ENCODE peak calls at places on chromosomes 2 and 18, in six cellular contexts. R is left ventricle myocardium inferior, W is sigmoid colon, V is H9, T is upper lobe of right lung, A is IMR-90. L is an unnamed sample.

GRCh38 chr2:172726172-172726735 is 9.4 kb upstream of the RAPGEF4 start:
- DNase-seq in A (peak), R (no peak), T (no peak), V (no peak), W (no peak), L (no peak)

GRCh38 chr2:237497820-237498128 is 10.7 kb downstream of the MLPH start:
- DNase-seq in W (no peak), R (no peak), A (peak), V (no peak), T (peak), L (no peak)

GRCh38 chr2:127659408-127660290 is 13.7 kb downstream of the GPR17 start:
- DNase-seq in R (peak), W (peak), T (peak), V (no peak), A (no peak), L (no peak)

GRCh38 chr18:49904871-49905555 is 91.7 kb upstream of the ACAA2 start:
- DNase-seq in T (no peak), R (no peak), A (no peak), W (no peak), V (no peak), L (no peak)

GRCh38 chr2:111176867-111177266 is 56.2 kb downstream of the BCL2L11 start:
- DNase-seq in T (no peak), A (no peak), V (no peak), R (no peak), W (no peak), L (no peak)

GRCh38 chr2:64259301-64259700 is 115.1 kb upstream of the PELI1 start:
- DNase-seq in V (no peak), A (no peak), R (peak), W (no peak), T (no peak), L (no peak)

GRCh38 chr18:35174093-35174731 is 66.6 kb upstream of the ZNF397 start:
- DNase-seq in V (no peak), A (no peak), T (no peak), W (no peak), R (no peak), L (no peak)

GRCh38 chr2:241564596-241565411 is 6.3 kb downstream of the BOK start:
- DNase-seq in A (no peak), T (peak), R (no peak), V (peak), W (peak), L (peak)

GRCh38 chr2:159614534-159615186 is 1.7 kb downstream of the BAZ2B start:
- DNase-seq in T (no peak), V (no peak), R (no peak), A (peak), W (no peak), L (no peak)
- H3K27ac ChIP-seq in T (peak), V (peak), R (peak), A (peak), W (peak), L (peak)

GRCh38 chr2:109466674-109467575 is 146.8 kb downstream of the SEPTIN10 start:
- DNase-seq in W (peak), A (peak), R (no peak), T (peak), V (no peak), L (peak)
- TF ChIP-seq CTCF in W (no peak), A (no peak), R (no peak), T (no peak), V (no peak), L (no peak)

GRCh38 chr2:102000012-102000411 is 8.3 kb downstream of the IL1R2 start:
- DNase-seq in V (no peak), A (no peak), R (no peak), W (no peak), T (no peak), L (no peak)
- H3K27ac ChIP-seq in V (no peak), A (no peak), R (no peak), W (no peak), T (no peak), L (no peak)

GRCh38 chr2:38522754-38523349 is 79.9 kb downstream of the HNRNPLL start:
- DNase-seq in T (no peak), R (no peak), A (no peak), V (no peak), W (no peak), L (no peak)

GRCh38 chr2:38521835-38522234 is 80.9 kb downstream of the HNRNPLL start:
- DNase-seq in R (no peak), T (no peak), W (no peak), V (no peak), A (no peak), L (no peak)

GRCh38 chr2:38526195-38526594 is 76.5 kb downstream of the HNRNPLL start:
- DNase-seq in T (no peak), R (no peak), A (peak), V (no peak), W (no peak), L (no peak)

GRCh38 chr2:38524580-38524979 is 78.1 kb downstream of the HNRNPLL start:
- DNase-seq in R (no peak), W (no peak), V (no peak), T (no peak), A (no peak), L (no peak)

GRCh38 chr2:38523728-38524437 is 78.8 kb downstream of the HNRNPLL start:
- DNase-seq in A (no peak), W (no peak), V (peak), T (no peak), R (no peak), L (no peak)
- TF ChIP-seq CTCF in A (no peak), W (no peak), V (peak), T (no peak), R (no peak), L (peak)

GRCh38 chr2:72862239-72862988 is 24.8 kb upstream of the SPR start:
- DNase-seq in A (peak), T (peak), V (peak), R (peak), W (peak), L (peak)
- H3K27ac ChIP-seq in A (no peak), T (no peak), V (no peak), R (no peak), W (no peak), L (no peak)

DNA sequence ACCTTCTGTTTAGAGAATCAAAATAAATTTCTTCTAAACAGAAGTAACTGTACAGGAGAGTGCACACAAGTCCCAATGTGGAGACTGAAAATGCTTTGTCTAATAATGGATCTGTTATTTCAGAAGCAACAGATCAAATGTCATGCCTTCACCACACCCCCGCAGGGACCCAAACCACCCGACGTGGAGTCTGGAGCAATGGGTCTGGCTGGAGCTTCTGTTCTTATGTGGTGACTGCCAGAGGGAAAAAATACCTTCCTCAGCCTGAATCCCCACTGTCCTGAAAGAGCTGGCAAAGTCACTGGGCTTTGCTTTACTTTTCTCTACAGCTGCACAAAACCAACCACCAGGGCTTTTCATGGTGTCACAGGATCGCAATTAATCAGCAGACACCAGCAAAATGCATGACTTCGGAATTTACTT is 119.0 kb upstream of the ZFP36L2 start:
- DNase-seq in V (no peak), R (peak), A (no peak), W (no peak), T (no peak), L (no peak)
- TF ChIP-seq CTCF in V (peak), R (peak), A (no peak), W (peak), T (no peak), L (no peak)

GRCh38 chr2:121617042-121617599 is 32.1 kb downstream of the CLASP1 start:
- DNase-seq in T (no peak), V (no peak), W (no peak), A (peak), R (no peak), L (no peak)
- H3K27ac ChIP-seq in T (no peak), V (no peak), W (no peak), A (no peak), R (peak), L (no peak)

GRCh38 chr2:71156531-71156930 is 26.1 kb downstream of the MPHOSPH10 start:
- DNase-seq in T (no peak), A (peak), R (no peak), W (peak), V (no peak), L (no peak)

GRCh38 chr2:71154279-71154678 is 23.8 kb downstream of the MPHOSPH10 start:
- DNase-seq in R (no peak), T (no peak), V (no peak), W (no peak), A (no peak), L (no peak)

GRCh38 chr2:71155846-71156245 is 25.4 kb downstream of the MPHOSPH10 start:
- DNase-seq in A (no peak), T (no peak), W (no peak), V (no peak), R (no peak), L (no peak)

GRCh38 chr2:71153585-71153984 is 23.2 kb downstream of the MPHOSPH10 start:
- DNase-seq in A (no peak), R (no peak), T (no peak), V (no peak), W (no peak), L (no peak)

GRCh38 chr2:71154798-71155197 is 24.4 kb downstream of the MPHOSPH10 start:
- DNase-seq in W (no peak), R (no peak), V (peak), A (no peak), T (no peak), L (no peak)
- TF ChIP-seq CTCF in W (no peak), R (no peak), V (peak), A (no peak), T (no peak), L (peak)

GRCh38 chr2:152455738-152456137 is 120.8 kb downstream of the FMNL2 start:
- DNase-seq in T (no peak), V (no peak), R (no peak), A (no peak), W (no peak), L (no peak)

GRCh38 chr2:152458441-152458940 is 123.5 kb downstream of the FMNL2 start:
- DNase-seq in V (no peak), R (no peak), A (no peak), T (no peak), W (no peak), L (no peak)

GRCh38 chr2:152454391-152454790 is 119.4 kb downstream of the FMNL2 start:
- DNase-seq in T (no peak), V (no peak), W (no peak), R (no peak), A (no peak), L (no peak)

GRCh38 chr2:152459116-152459515 is 124.1 kb downstream of the FMNL2 start:
- DNase-seq in T (no peak), A (no peak), R (no peak), W (no peak), V (no peak), L (no peak)

DNA sequence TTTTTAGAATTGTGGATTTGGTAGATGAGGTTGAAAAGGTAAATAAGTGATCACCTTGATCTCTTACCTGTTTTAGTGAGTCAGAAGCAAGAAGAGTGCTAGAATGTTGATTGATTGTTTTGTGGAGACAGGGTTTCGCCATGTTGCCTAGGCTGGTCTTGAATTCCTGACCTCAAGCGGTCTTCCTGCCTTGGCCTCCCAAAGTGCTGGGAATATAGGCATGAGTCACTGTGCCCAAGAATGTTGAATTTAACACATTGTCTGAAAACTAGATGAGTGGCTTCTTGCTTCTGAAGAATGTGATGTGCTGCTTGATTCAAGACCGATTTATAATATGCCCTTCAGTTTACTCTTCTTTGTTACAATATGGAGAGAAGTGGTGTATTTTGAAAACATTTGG is 121.3 kb downstream of the FMNL2 start:
- DNase-seq in T (no peak), A (peak), W (no peak), R (no peak), V (no peak), L (no peak)
- H3K27ac ChIP-seq in T (no peak), A (no peak), W (no peak), R (no peak), V (no peak), L (peak)

GRCh38 chr18:62566199-62566598 is 43.4 kb downstream of the ZCCHC2 start:
- DNase-seq in V (no peak), T (no peak), W (no peak), A (peak), R (no peak), L (no peak)
- TF ChIP-seq CTCF in V (peak), T (peak), W (no peak), A (no peak), R (peak), L (peak)